ENCODE peak calls at places on chromosomes 3 and 15, in ten cellular contexts. One of them, this sample, is unnamed.

GRCh38 chr15:62021991-62022600 is 38.2 kb downstream of the VPS13C start:
- DNase-seq in NCI-H2081: no peak
- DNase-seq in GM03348: no peak
- DNase-seq in fibroblast of villous mesenchyme: no peak
- DNase-seq in HT-29: peak; percentile 33
- DNase-seq in EH: peak; percentile 4
- DNase-seq in EL: no peak
- DNase-seq in hippocampal formation: no peak
- DNase-seq in AG04450: no peak
- DNase-seq in progenitor cell of endocrine pancreas: no peak
- DNase-seq in this sample: no peak

GRCh38 chr3:24145481-24145880 is 200.4 kb downstream of the NR1D2 start:
- DNase-seq in NCI-H2081: no peak
- DNase-seq in GM03348: peak; percentile 22
- DNase-seq in fibroblast of villous mesenchyme: no peak
- DNase-seq in HT-29: no peak
- DNase-seq in EH: peak; percentile 60
- DNase-seq in EL: peak; percentile 18
- DNase-seq in hippocampal formation: no peak
- DNase-seq in AG04450: no peak
- DNase-seq in progenitor cell of endocrine pancreas: no peak
- DNase-seq in this sample: no peak

GRCh38 chr3:54850484-54851003 is 77.3 kb downstream of the LRTM1 start:
- DNase-seq in NCI-H2081: no peak
- DNase-seq in GM03348: no peak
- DNase-seq in fibroblast of villous mesenchyme: peak; percentile 20
- DNase-seq in HT-29: no peak
- DNase-seq in EH: no peak
- DNase-seq in EL: no peak
- DNase-seq in hippocampal formation: no peak
- DNase-seq in AG04450: no peak
- DNase-seq in progenitor cell of endocrine pancreas: no peak
- DNase-seq in this sample: no peak

GRCh38 chr15:61028427-61028826 is 200.7 kb downstream of the RORA start:
- DNase-seq in NCI-H2081: no peak
- DNase-seq in GM03348: no peak
- DNase-seq in fibroblast of villous mesenchyme: no peak
- DNase-seq in HT-29: no peak
- DNase-seq in EH: no peak
- DNase-seq in EL: no peak
- DNase-seq in hippocampal formation: no peak
- DNase-seq in AG04450: no peak
- DNase-seq in progenitor cell of endocrine pancreas: no peak
- DNase-seq in this sample: no peak

GRCh38 chr3:132629928-132630327 is 29.7 kb downstream of the ACAD11 start:
- DNase-seq in NCI-H2081: no peak
- DNase-seq in GM03348: peak; percentile 62
- DNase-seq in fibroblast of villous mesenchyme: peak; percentile 81
- DNase-seq in HT-29: no peak
- DNase-seq in EH: peak; percentile 87
- DNase-seq in EL: peak; percentile 79
- DNase-seq in hippocampal formation: no peak
- DNase-seq in AG04450: peak; percentile 1
- DNase-seq in progenitor cell of endocrine pancreas: no peak
- DNase-seq in this sample: no peak

GRCh38 chr3:95719481-95719880 is 1094.9 kb upstream of the EPHA6 start:
- DNase-seq in NCI-H2081: no peak
- DNase-seq in GM03348: no peak
- DNase-seq in fibroblast of villous mesenchyme: peak; percentile 72
- DNase-seq in HT-29: no peak
- DNase-seq in EH: no peak
- DNase-seq in EL: no peak
- DNase-seq in hippocampal formation: no peak
- DNase-seq in AG04450: no peak
- DNase-seq in progenitor cell of endocrine pancreas: no peak
- DNase-seq in this sample: no peak

GRCh38 chr3:186400026-186400425 is 38.0 kb upstream of the DGKG start:
- DNase-seq in NCI-H2081: no peak
- DNase-seq in GM03348: no peak
- DNase-seq in fibroblast of villous mesenchyme: no peak
- DNase-seq in HT-29: no peak
- DNase-seq in EH: no peak
- DNase-seq in EL: no peak
- DNase-seq in hippocampal formation: no peak
- DNase-seq in AG04450: no peak
- DNase-seq in progenitor cell of endocrine pancreas: no peak
- DNase-seq in this sample: no peak

GRCh38 chr3:46659285-46659684 is 34.2 kb downstream of the ALS2CL start:
- DNase-seq in NCI-H2081: peak; percentile 28
- DNase-seq in GM03348: no peak
- DNase-seq in fibroblast of villous mesenchyme: no peak
- DNase-seq in HT-29: no peak
- DNase-seq in EH: peak; percentile 61
- DNase-seq in EL: peak; percentile 53
- DNase-seq in hippocampal formation: no peak
- DNase-seq in AG04450: no peak
- DNase-seq in progenitor cell of endocrine pancreas: no peak
- DNase-seq in this sample: peak; percentile 21

GRCh38 chr15:75508741-75509532 is 57.4 kb upstream of the SIN3A start:
- DNase-seq in NCI-H2081: no peak
- DNase-seq in GM03348: peak; percentile 53
- DNase-seq in fibroblast of villous mesenchyme: peak; percentile 64
- DNase-seq in HT-29: peak; percentile 59
- DNase-seq in EH: peak; percentile 49
- DNase-seq in EL: peak; percentile 25
- DNase-seq in hippocampal formation: peak; percentile 6
- DNase-seq in AG04450: peak; percentile 20
- DNase-seq in progenitor cell of endocrine pancreas: no peak
- DNase-seq in this sample: peak; percentile 23

GRCh38 chr3:176514297-176514696 is 683.0 kb downstream of the TBL1XR1 start:
- DNase-seq in NCI-H2081: no peak
- DNase-seq in GM03348: peak; percentile 48
- DNase-seq in fibroblast of villous mesenchyme: peak; percentile 42
- DNase-seq in HT-29: peak; percentile 94
- DNase-seq in EH: peak; percentile 53
- DNase-seq in EL: peak; percentile 54
- DNase-seq in hippocampal formation: no peak
- DNase-seq in AG04450: no peak
- DNase-seq in progenitor cell of endocrine pancreas: no peak
- DNase-seq in this sample: peak; percentile 56

GRCh38 chr15:78414608-78415250 is 23.3 kb upstream of the IREB2 start:
- DNase-seq in NCI-H2081: no peak
- DNase-seq in GM03348: no peak
- DNase-seq in fibroblast of villous mesenchyme: no peak
- DNase-seq in HT-29: no peak
- DNase-seq in EH: no peak
- DNase-seq in EL: no peak
- DNase-seq in hippocampal formation: no peak
- DNase-seq in AG04450: no peak
- DNase-seq in progenitor cell of endocrine pancreas: no peak
- DNase-seq in this sample: no peak

GRCh38 chr3:156808025-156808424 is 18.1 kb upstream of the LEKR1 start:
- DNase-seq in NCI-H2081: no peak
- DNase-seq in GM03348: no peak
- DNase-seq in fibroblast of villous mesenchyme: no peak
- DNase-seq in HT-29: no peak
- DNase-seq in EH: no peak
- DNase-seq in EL: peak; percentile 43
- DNase-seq in hippocampal formation: no peak
- DNase-seq in AG04450: no peak
- DNase-seq in progenitor cell of endocrine pancreas: no peak
- DNase-seq in this sample: no peak

This sample was measured in iPS-NIHi11.